ENCODE peak calls at places on chromosome 19, in five cellular contexts. One of them, this sample, is unnamed.

GRCh38 chr19:681029-681626 is 4.9 kb downstream of the FSTL3 start:
- ATAC-seq in left cardiac atrium: no peak
- ATAC-seq in right cardiac atrium: no peak
- ATAC-seq in HepG2: no peak
- ATAC-seq in activated T-cell treated with anti-CD3 and anti-CD28 coated beads, Interleukin-2, amount 50 U/mL, for 4 hours: no peak
- ATAC-seq in this sample: no peak

GRCh38 chr19:18422530-18423191 is 3.5 kb downstream of the SSBP4 start:
- ATAC-seq in activated T-cell treated with anti-CD3 and anti-CD28 coated beads, Interleukin-2, amount 50 U/mL, for 4 hours: no peak
- ATAC-seq in right cardiac atrium: no peak
- ATAC-seq in HepG2: no peak
- ATAC-seq in left cardiac atrium: no peak
- ATAC-seq in this sample: no peak

GRCh38 chr19:35796645-35797542 is 15.8 kb downstream of the PRODH2 start:
- ATAC-seq in right cardiac atrium: no peak
- ATAC-seq in left cardiac atrium: no peak
- ATAC-seq in HepG2: peak; percentile 20
- ATAC-seq in activated T-cell treated with anti-CD3 and anti-CD28 coated beads, Interleukin-2, amount 50 U/mL, for 4 hours: no peak
- ATAC-seq in this sample: no peak

GRCh38 chr19:7545904-7546303 is 10.4 kb downstream of the PNPLA6 start:
- ATAC-seq in right cardiac atrium: no peak
- ATAC-seq in activated T-cell treated with anti-CD3 and anti-CD28 coated beads, Interleukin-2, amount 50 U/mL, for 4 hours: peak; percentile 44
- ATAC-seq in left cardiac atrium: no peak
- ATAC-seq in HepG2: no peak
- ATAC-seq in this sample: no peak

GRCh38 chr19:33110201-33110910 is 21.6 kb upstream of the WDR88 start:
- ATAC-seq in left cardiac atrium: no peak
- ATAC-seq in activated T-cell treated with anti-CD3 and anti-CD28 coated beads, Interleukin-2, amount 50 U/mL, for 4 hours: no peak
- ATAC-seq in HepG2: no peak
- ATAC-seq in right cardiac atrium: no peak
- ATAC-seq in this sample: no peak

GRCh38 chr19:41295506-41295905 is 14.5 kb upstream of the CCDC97 start:
- ATAC-seq in left cardiac atrium: no peak
- ATAC-seq in HepG2: no peak
- ATAC-seq in right cardiac atrium: no peak
- ATAC-seq in activated T-cell treated with anti-CD3 and anti-CD28 coated beads, Interleukin-2, amount 50 U/mL, for 4 hours: no peak
- ATAC-seq in this sample: no peak

GRCh38 chr19:50311723-50312635 is 17.2 kb downstream of the KCNC3 start:
- ATAC-seq in activated T-cell treated with anti-CD3 and anti-CD28 coated beads, Interleukin-2, amount 50 U/mL, for 4 hours: no peak
- ATAC-seq in left cardiac atrium: peak; percentile 40
- ATAC-seq in right cardiac atrium: peak; percentile 51
- ATAC-seq in HepG2: peak; percentile 75
- ATAC-seq in this sample: no peak

GRCh38 chr19:2329528-2329927 is 1.0 kb downstream of the SPPL2B start:
- ATAC-seq in activated T-cell treated with anti-CD3 and anti-CD28 coated beads, Interleukin-2, amount 50 U/mL, for 4 hours: no peak
- ATAC-seq in HepG2: peak; percentile 31
- ATAC-seq in right cardiac atrium: no peak
- ATAC-seq in left cardiac atrium: no peak
- ATAC-seq in this sample: no peak

GRCh38 chr19:38564981-38565685 is 52.6 kb downstream of the MAP4K1 start:
- ATAC-seq in HepG2: peak; percentile 14
- ATAC-seq in activated T-cell treated with anti-CD3 and anti-CD28 coated beads, Interleukin-2, amount 50 U/mL, for 4 hours: peak; percentile 70
- ATAC-seq in right cardiac atrium: no peak
- ATAC-seq in left cardiac atrium: peak; percentile 18
- ATAC-seq in this sample: no peak

GRCh38 chr19:29681422-29682235 is 16.4 kb downstream of the PLEKHF1 start:
- ATAC-seq in HepG2: no peak
- ATAC-seq in left cardiac atrium: no peak
- ATAC-seq in activated T-cell treated with anti-CD3 and anti-CD28 coated beads, Interleukin-2, amount 50 U/mL, for 4 hours: no peak
- ATAC-seq in right cardiac atrium: peak; percentile 7
- ATAC-seq in this sample: peak; percentile 72

GRCh38 chr19:13040916-13041292 is 45.6 kb downstream of the NFIX start:
- ATAC-seq in left cardiac atrium: no peak
- ATAC-seq in right cardiac atrium: no peak
- ATAC-seq in activated T-cell treated with anti-CD3 and anti-CD28 coated beads, Interleukin-2, amount 50 U/mL, for 4 hours: no peak
- ATAC-seq in HepG2: no peak
- ATAC-seq in this sample: no peak

GRCh38 chr19:33394006-33394722 is 20.7 kb downstream of the CEBPG start:
- ATAC-seq in right cardiac atrium: peak; percentile 36
- ATAC-seq in HepG2: peak; percentile 5
- ATAC-seq in left cardiac atrium: peak; percentile 32
- ATAC-seq in activated T-cell treated with anti-CD3 and anti-CD28 coated beads, Interleukin-2, amount 50 U/mL, for 4 hours: no peak
- ATAC-seq in this sample: peak; percentile 63

GRCh38 chr19:1998712-1999708 is 16.5 kb downstream of the BTBD2 start:
- ATAC-seq in left cardiac atrium: no peak
- ATAC-seq in right cardiac atrium: peak; percentile 15
- ATAC-seq in HepG2: no peak
- ATAC-seq in activated T-cell treated with anti-CD3 and anti-CD28 coated beads, Interleukin-2, amount 50 U/mL, for 4 hours: no peak
- ATAC-seq in this sample: no peak

GRCh38 chr19:43534811-43535761 is 2.1 kb downstream of the ZNF575 start:
- ATAC-seq in left cardiac atrium: peak; percentile 1
- ATAC-seq in activated T-cell treated with anti-CD3 and anti-CD28 coated beads, Interleukin-2, amount 50 U/mL, for 4 hours: no peak
- ATAC-seq in right cardiac atrium: peak; percentile 1
- ATAC-seq in HepG2: peak; percentile 72
- ATAC-seq in this sample: peak; percentile 11

GRCh38 chr19:47389150-47389556 is 30.2 kb downstream of the MEIS3 start:
- ATAC-seq in right cardiac atrium: peak; percentile 43
- ATAC-seq in HepG2: no peak
- ATAC-seq in left cardiac atrium: peak; percentile 53
- ATAC-seq in activated T-cell treated with anti-CD3 and anti-CD28 coated beads, Interleukin-2, amount 50 U/mL, for 4 hours: no peak
- ATAC-seq in this sample: peak; percentile 48

GRCh38 chr19:10624585-10624984 is 768 bp upstream of the SLC44A2 start:
- ATAC-seq in HepG2: no peak
- ATAC-seq in activated T-cell treated with anti-CD3 and anti-CD28 coated beads, Interleukin-2, amount 50 U/mL, for 4 hours: no peak
- ATAC-seq in right cardiac atrium: no peak
- ATAC-seq in left cardiac atrium: peak; percentile 3
- ATAC-seq in this sample: no peak

GRCh38 chr19:18650468-18651001 is 13.7 kb downstream of the KLHL26 start:
- ATAC-seq in activated T-cell treated with anti-CD3 and anti-CD28 coated beads, Interleukin-2, amount 50 U/mL, for 4 hours: no peak
- ATAC-seq in right cardiac atrium: peak; percentile 69
- ATAC-seq in HepG2: no peak
- ATAC-seq in left cardiac atrium: peak; percentile 74
- ATAC-seq in this sample: peak; percentile 89

GRCh38 chr19:41746593-41747227 is 8.6 kb upstream of the CEACAM6 start:
- ATAC-seq in right cardiac atrium: no peak
- ATAC-seq in activated T-cell treated with anti-CD3 and anti-CD28 coated beads, Interleukin-2, amount 50 U/mL, for 4 hours: peak; percentile 80
- ATAC-seq in left cardiac atrium: peak; percentile 77
- ATAC-seq in HepG2: peak; percentile 86
- ATAC-seq in this sample: no peak

GRCh38 chr19:36488118-36488815 is 1.1 kb downstream of the ZNF566 start:
- ATAC-seq in right cardiac atrium: no peak
- ATAC-seq in activated T-cell treated with anti-CD3 and anti-CD28 coated beads, Interleukin-2, amount 50 U/mL, for 4 hours: no peak
- ATAC-seq in HepG2: no peak
- ATAC-seq in left cardiac atrium: no peak
- ATAC-seq in this sample: no peak

GRCh38 chr19:54355675-54356074 is 9.1 kb downstream of the LAIR1 start:
- ATAC-seq in left cardiac atrium: no peak
- ATAC-seq in right cardiac atrium: no peak
- ATAC-seq in HepG2: no peak
- ATAC-seq in activated T-cell treated with anti-CD3 and anti-CD28 coated beads, Interleukin-2, amount 50 U/mL, for 4 hours: no peak
- ATAC-seq in this sample: no peak

GRCh38 chr19:58558066-58558622 is at the start of gene UBE2M:
- ATAC-seq in left cardiac atrium: no peak
- ATAC-seq in activated T-cell treated with anti-CD3 and anti-CD28 coated beads, Interleukin-2, amount 50 U/mL, for 4 hours: peak; percentile 18
- ATAC-seq in HepG2: no peak
- ATAC-seq in right cardiac atrium: no peak
- ATAC-seq in this sample: no peak

GRCh38 chr19:1130801-1131717 is 27.3 kb downstream of the GPX4 start:
- ATAC-seq in left cardiac atrium: peak; percentile 4
- ATAC-seq in HepG2: no peak
- ATAC-seq in activated T-cell treated with anti-CD3 and anti-CD28 coated beads, Interleukin-2, amount 50 U/mL, for 4 hours: peak; percentile 3
- ATAC-seq in right cardiac atrium: no peak
- ATAC-seq in this sample: peak; percentile 3

GRCh38 chr19:46350758-46351159 is 3.9 kb downstream of the PPP5C start:
- ATAC-seq in left cardiac atrium: no peak
- ATAC-seq in HepG2: no peak
- ATAC-seq in activated T-cell treated with anti-CD3 and anti-CD28 coated beads, Interleukin-2, amount 50 U/mL, for 4 hours: no peak
- ATAC-seq in right cardiac atrium: no peak
- ATAC-seq in this sample: no peak

GRCh38 chr19:11797491-11797890 is 832 bp upstream of the ZNF491 start:
- ATAC-seq in HepG2: peak; percentile 91
- ATAC-seq in activated T-cell treated with anti-CD3 and anti-CD28 coated beads, Interleukin-2, amount 50 U/mL, for 4 hours: peak; percentile 68
- ATAC-seq in right cardiac atrium: peak; percentile 94
- ATAC-seq in left cardiac atrium: peak; percentile 96
- ATAC-seq in this sample: peak; percentile 85

GRCh38 chr19:49058592-49058991 is 1.0 kb upstream of the CGB7 start:
- ATAC-seq in activated T-cell treated with anti-CD3 and anti-CD28 coated beads, Interleukin-2, amount 50 U/mL, for 4 hours: peak; percentile 39
- ATAC-seq in left cardiac atrium: no peak
- ATAC-seq in HepG2: no peak
- ATAC-seq in right cardiac atrium: no peak
- ATAC-seq in this sample: no peak

GRCh38 chr19:16139752-16140151 is 3.7 kb upstream of the HSH2D start:
- ATAC-seq in right cardiac atrium: no peak
- ATAC-seq in activated T-cell treated with anti-CD3 and anti-CD28 coated beads, Interleukin-2, amount 50 U/mL, for 4 hours: no peak
- ATAC-seq in left cardiac atrium: no peak
- ATAC-seq in HepG2: no peak
- ATAC-seq in this sample: no peak

GRCh38 chr19:38321646-38322323 is 2.1 kb downstream of the KCNK6 start:
- ATAC-seq in HepG2: no peak
- ATAC-seq in right cardiac atrium: peak; percentile 60
- ATAC-seq in activated T-cell treated with anti-CD3 and anti-CD28 coated beads, Interleukin-2, amount 50 U/mL, for 4 hours: no peak
- ATAC-seq in left cardiac atrium: peak; percentile 80
- ATAC-seq in this sample: peak; percentile 80

GRCh38 chr19:49071860-49072547 is 495 bp downstream of the KCNA7 start:
- ATAC-seq in right cardiac atrium: no peak
- ATAC-seq in left cardiac atrium: peak; percentile 11
- ATAC-seq in HepG2: no peak
- ATAC-seq in activated T-cell treated with anti-CD3 and anti-CD28 coated beads, Interleukin-2, amount 50 U/mL, for 4 hours: no peak
- ATAC-seq in this sample: no peak

GRCh38 chr19:2382530-2383222 is 22.6 kb downstream of the TMPRSS9 start:
- ATAC-seq in right cardiac atrium: no peak
- ATAC-seq in activated T-cell treated with anti-CD3 and anti-CD28 coated beads, Interleukin-2, amount 50 U/mL, for 4 hours: no peak
- ATAC-seq in left cardiac atrium: no peak
- ATAC-seq in HepG2: no peak
- ATAC-seq in this sample: no peak

GRCh38 chr19:46660601-46661019 is 372 bp downstream of the DACT3 start:
- ATAC-seq in HepG2: no peak
- ATAC-seq in left cardiac atrium: peak; percentile 2
- ATAC-seq in right cardiac atrium: peak; percentile 1
- ATAC-seq in activated T-cell treated with anti-CD3 and anti-CD28 coated beads, Interleukin-2, amount 50 U/mL, for 4 hours: no peak
- ATAC-seq in this sample: no peak

GRCh38 chr19:45789035-45789786 is 3.4 kb downstream of the DMWD start:
- ATAC-seq in HepG2: no peak
- ATAC-seq in left cardiac atrium: peak; percentile 6
- ATAC-seq in right cardiac atrium: no peak
- ATAC-seq in activated T-cell treated with anti-CD3 and anti-CD28 coated beads, Interleukin-2, amount 50 U/mL, for 4 hours: no peak
- ATAC-seq in this sample: no peak

GRCh38 chr19:56217039-56217949 is 15.2 kb downstream of the ZSCAN5C start:
- ATAC-seq in HepG2: no peak
- ATAC-seq in activated T-cell treated with anti-CD3 and anti-CD28 coated beads, Interleukin-2, amount 50 U/mL, for 4 hours: no peak
- ATAC-seq in right cardiac atrium: peak; percentile 52
- ATAC-seq in left cardiac atrium: peak; percentile 63
- ATAC-seq in this sample: no peak

GRCh38 chr19:33134571-33135041 is 2.7 kb downstream of the WDR88 start:
- ATAC-seq in HepG2: no peak
- ATAC-seq in left cardiac atrium: no peak
- ATAC-seq in right cardiac atrium: no peak
- ATAC-seq in activated T-cell treated with anti-CD3 and anti-CD28 coated beads, Interleukin-2, amount 50 U/mL, for 4 hours: peak; percentile 82
- ATAC-seq in this sample: no peak

GRCh38 chr19:9835507-9835949 is 410 bp downstream of the PIN1 start:
- ATAC-seq in activated T-cell treated with anti-CD3 and anti-CD28 coated beads, Interleukin-2, amount 50 U/mL, for 4 hours: peak; percentile 2
- ATAC-seq in left cardiac atrium: peak; percentile 38
- ATAC-seq in HepG2: peak; percentile 32
- ATAC-seq in right cardiac atrium: no peak
- ATAC-seq in this sample: peak; percentile 4

GRCh38 chr19:5170329-5170745 is 170.3 kb downstream of the PTPRS start:
- ATAC-seq in HepG2: peak; percentile 68
- ATAC-seq in left cardiac atrium: no peak
- ATAC-seq in right cardiac atrium: peak; percentile 40
- ATAC-seq in activated T-cell treated with anti-CD3 and anti-CD28 coated beads, Interleukin-2, amount 50 U/mL, for 4 hours: peak; percentile 43
- ATAC-seq in this sample: no peak

GRCh38 chr19:2537544-2537943 is 61.6 kb downstream of the GADD45B start:
- ATAC-seq in activated T-cell treated with anti-CD3 and anti-CD28 coated beads, Interleukin-2, amount 50 U/mL, for 4 hours: peak; percentile 48
- ATAC-seq in left cardiac atrium: no peak
- ATAC-seq in right cardiac atrium: no peak
- ATAC-seq in HepG2: no peak
- ATAC-seq in this sample: no peak

GRCh38 chr19:29687897-29688728 is 22.9 kb downstream of the PLEKHF1 start:
- ATAC-seq in right cardiac atrium: no peak
- ATAC-seq in left cardiac atrium: no peak
- ATAC-seq in activated T-cell treated with anti-CD3 and anti-CD28 coated beads, Interleukin-2, amount 50 U/mL, for 4 hours: no peak
- ATAC-seq in HepG2: no peak
- ATAC-seq in this sample: no peak

GRCh38 chr19:8089664-8090601 is 37.4 kb downstream of the CCL25 start:
- ATAC-seq in HepG2: no peak
- ATAC-seq in left cardiac atrium: no peak
- ATAC-seq in activated T-cell treated with anti-CD3 and anti-CD28 coated beads, Interleukin-2, amount 50 U/mL, for 4 hours: no peak
- ATAC-seq in right cardiac atrium: no peak
- ATAC-seq in this sample: no peak